ENCODE peak calls at places on chromosomes 5 and 9, in six cellular contexts. R is neuronal stem cell, T is IMR-90, W is H9, J is mesenchymal stem cell, P is H1. Q is an unnamed sample.

GRCh38 chr5:39169081-39169480 is 50.3 kb downstream of the FYB1 start:
- DNase-seq in W (no peak), P (no peak), J (peak), T (peak), R (no peak), Q (peak)

GRCh38 chr9:76403352-76403751 is 9.1 kb upstream of the RFK start:
- DNase-seq in T (peak), P (no peak), W (no peak), J (peak), R (no peak), Q (peak)

GRCh38 chr9:14529629-14530028 is 163.6 kb downstream of the ZDHHC21 start:
- DNase-seq in W (no peak), P (no peak), R (no peak), T (no peak), J (no peak), Q (no peak)

GRCh38 chr5:134568339-134568700 is 42.9 kb downstream of the JADE2 start:
- DNase-seq in T (no peak), J (no peak), W (no peak), R (no peak), P (no peak), Q (no peak)

GRCh38 chr5:15500326-15500958 is 462 bp downstream of the FBXL7 start:
- DNase-seq in T (peak), R (peak), J (peak), W (peak), P (no peak), Q (no peak)

GRCh38 chr9:20558609-20559016 is 63.7 kb downstream of the MLLT3 start:
- DNase-seq in J (peak), P (peak), R (no peak), T (peak), W (no peak), Q (no peak)

GRCh38 chr9:126435626-126436025 is 109.0 kb downstream of the MVB12B start:
- DNase-seq in T (no peak), P (no peak), W (no peak), R (no peak), J (no peak), Q (no peak)

GRCh38 chr5:44046581-44047327 is 342.5 kb downstream of the FGF10 start:
- DNase-seq in W (no peak), P (no peak), J (no peak), R (no peak), T (no peak), Q (no peak)

GRCh38 chr9:693460-694390 is 147.8 kb upstream of the DMRT1 start:
- DNase-seq in J (peak), W (no peak), P (no peak), R (no peak), T (peak), Q (no peak)

GRCh38 chr5:141945511-141946024 is 12.4 kb downstream of the PCDH12 start:
- DNase-seq in J (no peak), T (no peak), P (no peak), R (no peak), W (peak), Q (no peak)

GRCh38 chr9:137731947-137732813 is 113.4 kb downstream of the EHMT1 start:
- DNase-seq in J (no peak), T (no peak), W (peak), R (no peak), P (no peak), Q (no peak)

DNA sequence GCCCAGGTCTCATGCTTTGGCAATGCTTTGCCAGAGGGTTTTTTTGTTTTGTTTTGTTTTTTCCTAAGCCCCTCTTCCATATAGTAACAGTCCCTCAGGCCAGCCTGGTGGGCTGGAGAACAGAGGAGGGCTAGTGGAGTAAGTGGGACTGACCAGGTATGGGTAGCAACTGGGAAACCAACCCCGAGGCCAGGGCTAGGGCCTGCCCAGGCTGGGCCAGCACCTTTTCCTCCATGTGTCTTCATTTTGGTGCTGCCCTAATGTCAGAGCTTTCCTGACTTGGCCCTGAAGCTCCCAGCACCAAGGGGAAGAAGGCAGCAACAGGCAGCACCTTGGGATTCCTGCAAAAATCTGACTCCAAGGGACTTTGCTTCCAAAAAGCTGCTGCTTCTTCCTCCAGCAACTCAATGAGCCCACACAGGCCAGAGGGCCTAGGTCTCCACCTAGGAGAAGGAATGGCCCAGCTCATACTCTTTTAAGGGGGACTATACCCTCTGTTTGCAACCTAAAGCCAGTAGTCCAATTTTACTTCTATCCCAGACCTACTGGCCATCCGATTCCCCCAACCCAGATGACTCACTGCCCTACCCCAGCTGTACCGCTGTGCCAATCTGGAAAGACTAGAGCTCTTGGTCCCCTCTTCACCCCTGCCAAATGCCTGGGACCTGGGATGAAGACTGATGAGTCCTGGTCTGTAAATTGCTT is 105.1 kb downstream of the PSD2 start:
- DNase-seq in T (no peak), R (no peak), J (no peak), W (no peak), P (no peak), Q (no peak)
- H4K91ac ChIP-seq in T (no peak), R (no peak), J (no peak), W (no peak), P (no peak), Q (no peak)

DNA sequence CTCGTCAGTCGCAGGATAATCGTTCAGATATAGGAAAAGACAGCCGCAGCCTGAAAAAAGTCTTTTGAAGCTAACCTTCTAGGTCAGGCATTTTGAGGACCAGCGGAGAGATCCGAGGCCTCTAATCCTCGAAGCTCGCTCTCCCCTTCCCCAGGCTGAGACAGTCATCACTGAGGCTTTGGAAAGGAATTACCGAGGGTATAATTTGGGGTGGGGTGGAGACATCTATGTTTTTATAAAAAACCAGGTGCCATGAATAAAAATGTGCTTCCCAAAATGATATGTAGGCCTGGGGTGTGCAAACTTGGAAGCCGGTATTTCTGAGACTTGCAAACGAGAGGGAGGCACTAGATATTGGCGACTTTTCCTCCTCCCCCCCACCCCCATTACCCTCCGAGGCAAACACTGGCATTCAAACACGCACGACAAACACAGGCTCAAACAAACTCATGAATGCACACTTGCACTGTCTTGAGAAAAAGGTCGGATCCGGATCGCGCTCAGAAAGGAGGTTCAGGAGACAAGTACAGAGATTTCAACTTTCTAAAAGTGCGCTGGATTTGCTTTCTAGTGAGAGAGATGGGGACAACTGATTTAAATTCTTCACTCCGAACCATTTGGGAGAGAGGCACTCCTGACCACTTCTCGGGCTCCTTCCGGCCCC is 935 bp upstream of the MSX2 start:
- DNase-seq in P (no peak), J (no peak), T (no peak), W (no peak), R (no peak), Q (no peak)
- H2BK120ac ChIP-seq in P (no peak), J (no peak), T (no peak), W (no peak), R (no peak), Q (peak)

GRCh38 chr9:132066057-132066456 is 13.6 kb downstream of the MED27 start:
- DNase-seq in P (no peak), R (no peak), T (no peak), J (no peak), W (no peak), Q (no peak)
- H4K91ac ChIP-seq in P (no peak), R (no peak), T (no peak), J (no peak), W (no peak), Q (no peak)

DNA sequence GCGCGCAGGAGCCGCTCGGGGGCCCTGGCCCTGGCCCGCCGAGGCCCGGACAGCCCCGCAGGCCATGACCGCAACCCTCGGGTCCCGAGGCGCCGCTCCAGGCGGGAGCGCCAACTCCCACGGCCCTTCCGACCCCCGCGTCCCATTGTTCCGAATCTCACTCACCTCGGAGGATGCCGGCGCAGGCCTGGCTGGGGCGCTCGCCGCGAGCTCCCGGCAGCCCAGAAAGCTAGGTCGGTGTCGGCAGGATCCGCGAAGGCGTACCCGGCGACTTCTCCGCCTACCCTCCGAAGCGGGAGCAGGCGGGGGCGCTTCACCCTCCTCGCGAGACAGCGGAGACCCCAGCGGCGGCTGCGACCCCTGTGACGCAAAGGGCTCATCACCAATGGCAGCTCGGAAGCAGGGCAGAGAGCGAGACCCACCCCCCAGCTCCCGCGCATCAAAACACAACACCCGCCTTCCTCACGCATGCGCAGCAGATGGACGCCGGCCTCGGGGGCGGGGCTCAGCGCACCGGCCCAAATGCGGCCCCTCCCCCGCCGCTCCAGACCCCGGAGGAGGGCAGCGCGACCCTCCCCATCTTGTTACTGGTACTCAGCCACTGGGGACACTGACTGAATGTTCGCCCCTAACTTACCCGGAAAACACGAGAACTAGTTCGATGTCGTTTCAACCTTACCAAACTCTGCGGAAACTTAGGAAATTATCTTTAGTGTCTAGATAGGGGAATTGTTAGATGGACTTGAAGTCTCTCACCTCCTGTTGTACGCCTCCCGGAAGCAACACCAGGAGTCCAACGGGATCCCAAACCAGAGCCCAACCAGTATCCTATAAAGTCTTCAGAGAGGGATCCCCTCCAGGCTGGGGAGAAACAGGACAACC is 1.3 kb upstream of the SMIM27 start:
- DNase-seq in T (peak), R (peak), J (peak), W (peak), P (peak), Q (peak)
- H2BK120ac ChIP-seq in T (peak), R (no peak), J (no peak), W (no peak), P (no peak), Q (peak)

GRCh38 chr5:32098291-32098690 is 75.8 kb downstream of the GOLPH3 start:
- DNase-seq in R (no peak), J (peak), W (no peak), T (no peak), P (no peak), Q (no peak)

GRCh38 chr5:32098806-32099435 is 75.2 kb downstream of the GOLPH3 start:
- DNase-seq in J (no peak), W (no peak), T (no peak), P (no peak), R (no peak), Q (no peak)

GRCh38 chr5:32099486-32100035 is 74.6 kb downstream of the GOLPH3 start:
- DNase-seq in R (no peak), P (no peak), T (no peak), W (no peak), J (no peak), Q (no peak)

GRCh38 chr5:32100903-32101302 is 73.2 kb downstream of the GOLPH3 start:
- DNase-seq in P (no peak), J (no peak), R (no peak), T (no peak), W (no peak), Q (no peak)

DNA sequence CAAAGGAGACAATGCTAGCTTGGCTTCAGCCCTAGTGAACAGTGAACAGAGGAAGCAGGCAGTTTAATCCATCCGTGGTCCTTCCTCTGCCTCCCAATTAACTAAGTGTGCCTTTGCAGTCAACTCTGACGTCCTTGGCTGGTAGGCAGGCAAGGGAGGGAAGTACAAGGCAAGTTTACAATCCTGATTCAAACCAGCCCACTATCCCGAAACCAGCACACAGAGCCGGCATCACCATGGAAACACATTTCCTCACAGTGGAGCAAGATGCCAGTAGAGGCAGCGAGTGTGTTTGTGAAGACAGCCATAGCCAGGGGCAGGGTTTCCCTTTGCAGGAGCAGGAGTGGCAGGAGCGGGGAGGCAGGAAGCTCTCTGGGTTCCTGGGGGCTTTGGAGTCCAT is 73.9 kb downstream of the GOLPH3 start:
- DNase-seq in W (no peak), R (no peak), T (no peak), J (peak), P (no peak), Q (no peak)
- H4K91ac ChIP-seq in W (no peak), R (no peak), T (no peak), J (no peak), P (no peak), Q (no peak)

DNA sequence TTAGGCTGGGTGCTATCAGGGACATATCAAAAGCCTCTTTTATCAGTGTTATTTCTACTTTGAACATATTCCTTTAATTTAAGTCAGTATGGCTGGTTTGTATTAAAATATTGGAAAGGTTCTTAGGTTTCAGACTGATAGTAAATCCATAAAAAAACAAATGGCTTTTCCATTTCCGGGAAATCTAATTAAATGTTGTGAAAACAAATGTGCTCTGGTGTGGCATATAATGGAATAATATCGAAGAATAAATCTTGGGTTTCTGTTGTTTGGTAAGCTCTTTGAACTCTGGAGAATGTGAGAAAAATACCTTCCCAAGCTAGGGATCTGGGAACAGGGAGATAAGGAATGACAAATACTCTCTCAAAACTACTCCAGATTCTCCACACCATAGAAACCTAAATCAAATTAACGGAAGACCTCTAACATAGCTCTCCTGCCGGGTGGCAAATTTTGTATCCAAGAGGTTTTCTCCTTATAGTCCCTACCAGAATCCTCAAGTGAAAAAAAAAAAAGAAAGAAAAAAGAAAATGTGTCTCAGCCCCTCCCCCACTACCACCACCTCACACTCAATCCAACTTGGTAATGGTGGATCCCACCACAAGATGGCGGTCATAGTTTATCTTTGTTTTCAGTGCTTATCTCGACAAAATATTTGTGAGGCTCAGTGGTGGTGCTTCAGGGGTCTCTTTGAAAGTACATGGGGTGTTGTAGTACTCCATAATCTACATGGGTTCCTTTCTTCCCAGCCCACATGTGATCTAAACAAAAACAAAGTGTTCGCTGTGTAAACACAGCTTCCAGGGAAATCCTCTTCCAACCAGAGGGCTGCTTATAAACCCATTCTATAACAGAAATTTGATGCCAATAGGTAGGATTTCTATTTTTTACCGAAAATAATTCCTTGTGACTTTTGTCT is 54.6 kb upstream of the FST start:
- DNase-seq in W (peak), T (no peak), J (no peak), P (peak), R (peak), Q (peak)
- H2BK120ac ChIP-seq in W (no peak), T (peak), J (no peak), P (no peak), R (no peak), Q (no peak)

Q was measured in trophoblast cell.